ENCODE peak calls at places on chromosomes 1 and 21, in four cellular contexts. O is spleen; E is CD8-positive, alpha-beta T cell; J is tibial artery. P is an unnamed sample.

GRCh38 chr1:97712980-97713379 is 207.9 kb downstream of the DPYD start:
- DNase-seq in O (no peak), E (no peak), J (no peak), P (no peak)

GRCh38 chr1:159951016-159951415 is 3.0 kb downstream of the SLAMF9 start:
- DNase-seq in O (no peak), E (no peak), J (no peak), P (no peak)

GRCh38 chr1:8094481-8095241 is 68.6 kb upstream of the ERRFI1 start:
- DNase-seq in O (no peak), E (no peak), J (no peak), P (no peak)

GRCh38 chr1:236748471-236748870 is 46.6 kb upstream of the MTR start:
- DNase-seq in O (no peak), E (no peak), J (no peak), P (no peak)

GRCh38 chr1:151992345-151993083 is 1.1 kb downstream of the S100A10 start:
- DNase-seq in O (peak; percentile 74), E (no peak), J (peak; percentile 91), P (no peak)

GRCh38 chr1:209862598-209863498 is 35.1 kb downstream of the UTP25 start:
- DNase-seq in O (no peak), E (no peak), J (no peak), P (no peak)

GRCh38 chr1:6955357-6956154 is 170.3 kb downstream of the CAMTA1 start:
- DNase-seq in O (no peak), E (no peak), J (no peak), P (no peak)

GRCh38 chr1:202571719-202572339 is 138.4 kb downstream of the SYT2 start:
- DNase-seq in O (no peak), E (no peak), J (no peak), P (no peak)

GRCh38 chr21:41817877-41818855 is 51.3 kb upstream of the RIPK4 start:
- DNase-seq in O (peak; percentile 41), E (no peak), J (no peak), P (no peak)

GRCh38 chr1:93844262-93845045 is 34.6 kb downstream of the DNTTIP2 start:
- DNase-seq in O (no peak), E (peak; percentile 14), J (peak; percentile 27), P (peak; percentile 30)

GRCh38 chr1:226659136-226659535 is 79.9 kb downstream of the ITPKB start:
- DNase-seq in O (peak; percentile 74), E (no peak), J (no peak), P (no peak)

GRCh38 chr1:181044449-181044966 is 10.7 kb downstream of the MR1 start:
- DNase-seq in O (no peak), E (peak; percentile 22), J (no peak), P (peak; percentile 39)

GRCh38 chr1:230426246-230427101 is at the start of gene PGBD5:
- DNase-seq in O (peak; percentile 84), E (peak; percentile 4), J (peak; percentile 27), P (peak; percentile 56)
- H3K4me3 ChIP-seq in O (peak within 1 kb of the TSS; percentile 65), E (no peak within 1 kb of the TSS), J (peak within 1 kb of the TSS; percentile 47), P (peak within 1 kb of the TSS; percentile 45)

GRCh38 chr1:42931108-42931539 is 27.5 kb downstream of the SLC2A1 start:
- DNase-seq in O (peak; percentile 88), E (peak; percentile 46), J (no peak), P (peak; percentile 72)
- TF ChIP-seq CTCF in O (peak; percentile 54), E (peak; percentile 57), J (peak; percentile 33), P (peak; percentile 78)

GRCh38 chr1:39269791-39270342 is 65.4 kb downstream of the MACF1 start:
- DNase-seq in O (no peak), E (no peak), J (no peak), P (peak; percentile 83)

GRCh38 chr1:39269349-39269748 is 64.9 kb downstream of the MACF1 start:
- DNase-seq in O (no peak), E (no peak), J (no peak), P (no peak)

GRCh38 chr1:39272791-39273071 is 68.2 kb downstream of the MACF1 start:
- DNase-seq in O (no peak), E (no peak), J (no peak), P (no peak)

GRCh38 chr1:39270368-39270767 is 65.9 kb downstream of the MACF1 start:
- DNase-seq in O (no peak), E (no peak), J (no peak), P (no peak)

DNA sequence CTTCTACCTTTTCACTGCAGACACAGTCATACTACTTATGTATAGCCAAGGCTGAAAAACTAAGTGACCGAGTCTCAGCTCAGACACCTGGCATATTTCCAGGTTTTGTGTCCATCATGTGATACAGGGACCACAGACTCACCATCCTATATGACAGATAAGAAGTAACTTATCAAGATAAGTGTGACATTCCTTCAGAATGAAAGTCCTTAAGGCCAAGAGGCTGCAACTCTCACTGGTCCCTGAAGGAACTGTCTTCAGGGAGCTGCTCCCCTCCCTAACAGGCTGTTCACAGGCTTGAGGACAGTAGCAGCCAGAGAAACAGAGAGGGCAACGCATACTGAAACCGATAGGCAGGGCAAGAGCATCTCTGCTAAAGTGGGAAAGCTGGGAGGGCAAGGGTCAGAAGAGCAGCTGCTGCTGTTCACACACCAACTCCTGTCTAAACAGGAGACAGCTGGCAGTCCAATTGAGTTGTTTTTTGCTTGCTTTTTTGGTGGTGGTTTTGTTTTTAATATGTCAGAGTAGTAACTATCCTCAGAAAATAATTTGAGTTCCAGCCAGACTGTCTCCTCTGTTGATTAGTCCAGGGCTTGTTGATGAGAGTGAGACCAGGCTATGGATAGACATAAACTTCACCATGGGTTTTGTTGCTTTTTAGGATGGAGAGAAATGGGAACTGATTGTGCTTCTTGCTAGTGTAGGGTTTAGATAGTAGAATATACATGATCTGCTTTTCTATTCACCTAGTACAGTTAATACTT is 67.7 kb downstream of the MACF1 start:
- DNase-seq in O (no peak), E (no peak), J (no peak), P (peak; percentile 65)
- H3K27me3 ChIP-seq in O (no peaks in the 10 kb centered on the region), E (no peaks in the 10 kb centered on the region), J (no peaks in the 10 kb centered on the region), P (no peaks in the 10 kb centered on the region)

GRCh38 chr1:1200876-1201810 is 5.2 kb downstream of the TNFRSF18 start:
- DNase-seq in O (peak; percentile 91), E (peak; percentile 77), J (no peak), P (peak; percentile 74)
- H3K4me3 ChIP-seq in O (peak overlapping the region; percentile 42), E (peak overlapping the region; percentile 15), J (peak overlapping the region; percentile 36), P (peak overlapping the region; percentile 35)

DNA sequence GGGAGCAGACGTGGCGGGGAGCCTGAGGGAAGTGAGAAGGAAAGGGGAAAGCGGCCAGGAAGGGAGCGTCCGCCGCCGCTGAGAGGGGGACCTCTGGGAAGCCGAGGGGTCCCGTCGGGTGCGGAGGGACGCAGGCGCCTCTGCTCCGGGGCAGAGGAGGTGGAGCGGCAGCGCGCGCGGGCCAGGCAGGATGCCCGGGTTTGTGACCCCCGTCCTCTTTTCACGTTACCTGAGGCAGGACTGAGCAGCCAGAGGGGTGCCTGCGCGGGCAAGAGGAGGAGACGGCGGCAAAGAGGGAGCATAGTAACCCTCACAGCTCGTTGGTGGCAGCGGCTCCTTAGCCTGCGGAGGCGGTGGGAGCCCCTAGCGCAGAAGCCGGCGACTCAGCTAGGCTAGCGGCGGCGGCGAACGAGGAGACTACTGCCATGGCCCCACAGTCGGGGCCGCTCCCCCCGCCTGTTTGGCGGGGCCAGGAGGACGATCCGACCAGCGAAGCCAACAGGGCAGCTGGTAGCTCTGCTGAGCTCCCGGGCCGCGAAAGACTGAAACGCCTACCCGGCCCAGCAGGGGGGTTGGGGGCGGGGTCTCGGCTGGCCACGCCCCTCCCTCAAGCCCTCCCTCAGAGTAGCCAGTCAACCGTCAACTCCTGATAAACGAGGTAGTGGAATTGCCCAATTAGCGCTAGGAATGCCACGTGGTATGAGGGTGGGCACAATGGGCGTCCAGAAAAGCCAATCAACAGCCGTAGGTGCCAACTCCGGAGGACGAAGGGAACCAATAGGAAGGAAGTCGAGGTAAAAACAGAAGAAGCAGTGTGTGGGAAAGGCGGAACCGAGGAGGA is at the start of gene TESK2:
- DNase-seq in O (peak; percentile 98), E (peak; percentile 95), J (peak; percentile 98), P (peak; percentile 99)
- TF ChIP-seq CTCF in O (peak; percentile 30), E (no peak), J (peak; percentile 6), P (peak; percentile 11)

GRCh38 chr21:36705679-36706481 is 7.0 kb downstream of the SIM2 start:
- DNase-seq in O (no peak), E (no peak), J (no peak), P (no peak)
- H3K27me3 ChIP-seq in O (peaks cover 100% of the 10 kb centered on the region), E (peaks cover 54% of the 10 kb centered on the region), J (peaks cover 6% of the 10 kb centered on the region), P (peaks cover 11% of the 10 kb centered on the region)

DNA sequence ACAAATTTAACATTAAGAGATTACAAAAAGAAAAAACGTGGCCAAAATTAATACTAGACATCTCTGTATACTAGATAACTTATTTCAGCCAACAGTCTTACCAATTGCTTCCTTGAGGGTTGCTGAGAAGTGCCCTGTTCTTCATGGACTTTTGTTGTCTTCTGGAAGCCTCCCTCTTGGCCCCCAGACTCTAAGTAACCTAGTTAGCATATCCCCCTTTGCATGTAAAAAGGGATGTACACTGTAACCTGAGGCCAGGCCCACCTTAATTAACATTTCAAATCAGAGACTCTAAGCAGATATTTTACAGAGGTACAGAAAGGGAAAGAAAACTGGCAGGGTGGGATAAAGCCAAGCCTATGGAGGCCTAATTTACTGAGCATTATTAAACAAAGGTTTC is 1047.3 kb downstream of the ADGRL2 start:
- DNase-seq in O (no peak), E (no peak), J (no peak), P (no peak)
- H3K4me3 ChIP-seq in O (no peak overlapping the region), E (no peak overlapping the region), J (no peak overlapping the region), P (no peak overlapping the region)